ENCODE peak calls at places on chromosomes 2 and 18, in ten cellular contexts. K, P, B, D, V, W, E, Z, F and O are unnamed samples.

GRCh38 chr2:75462714-75463113 is 98.0 kb downstream of the EVA1A start:
- DNase-seq in V (no peak), W (no peak), E (no peak), K (no peak), Z (no peak), F (no peak), P (no peak), B (no peak), D (no peak), O (no peak)

GRCh38 chr2:112879491-112880041 is 31.4 kb upstream of the IL37 start:
- DNase-seq in P (no peak), E (no peak), Z (no peak), W (no peak), F (no peak), K (no peak), B (no peak), V (no peak), D (no peak), O (no peak)

GRCh38 chr2:239261336-239261735 is 139.5 kb downstream of the HDAC4 start:
- DNase-seq in D (no peak), K (no peak), F (no peak), W (no peak), V (no peak), B (no peak), Z (no peak), P (no peak), E (peak; percentile 11), O (no peak)

GRCh38 chr2:145736901-145737300 is 1217.0 kb upstream of the ZEB2 start:
- DNase-seq in Z (no peak), E (no peak), F (peak; percentile 22), V (no peak), D (no peak), P (no peak), K (no peak), B (no peak), W (no peak), O (no peak)

GRCh38 chr2:127479219-127479825 is 47.0 kb downstream of the IWS1 start:
- DNase-seq in W (no peak), E (no peak), P (no peak), V (no peak), Z (no peak), F (peak; percentile 73), K (peak; percentile 11), B (no peak), D (no peak), O (no peak)

GRCh38 chr18:22674300-22674699 is 256.6 kb upstream of the CTAGE1 start:
- DNase-seq in P (no peak), Z (no peak), K (no peak), F (peak; percentile 94), E (no peak), W (no peak), D (no peak), V (no peak), B (no peak), O (no peak)

GRCh38 chr2:96024336-96025106 is 10.2 kb downstream of the GPAT2 start:
- DNase-seq in V (no peak), F (no peak), P (no peak), K (no peak), D (no peak), B (no peak), Z (no peak), W (no peak), E (no peak), O (no peak)

GRCh38 chr2:137115081-137115713 is 349.9 kb downstream of the THSD7B start:
- DNase-seq in E (no peak), F (no peak), Z (no peak), K (no peak), P (no peak), V (no peak), B (no peak), D (no peak), W (no peak), O (no peak)

GRCh38 chr2:157837851-157838441 is 38.2 kb downstream of the ACVR1 start:
- DNase-seq in B (no peak), E (no peak), Z (no peak), D (no peak), P (no peak), F (peak; percentile 67), V (peak; percentile 14), K (no peak), W (no peak), O (peak; percentile 61)

GRCh38 chr2:148885209-148885608 is 10.2 kb downstream of the KIF5C start:
- DNase-seq in V (no peak), W (no peak), E (no peak), Z (no peak), D (no peak), K (no peak), F (no peak), B (no peak), P (no peak), O (no peak)

DNA sequence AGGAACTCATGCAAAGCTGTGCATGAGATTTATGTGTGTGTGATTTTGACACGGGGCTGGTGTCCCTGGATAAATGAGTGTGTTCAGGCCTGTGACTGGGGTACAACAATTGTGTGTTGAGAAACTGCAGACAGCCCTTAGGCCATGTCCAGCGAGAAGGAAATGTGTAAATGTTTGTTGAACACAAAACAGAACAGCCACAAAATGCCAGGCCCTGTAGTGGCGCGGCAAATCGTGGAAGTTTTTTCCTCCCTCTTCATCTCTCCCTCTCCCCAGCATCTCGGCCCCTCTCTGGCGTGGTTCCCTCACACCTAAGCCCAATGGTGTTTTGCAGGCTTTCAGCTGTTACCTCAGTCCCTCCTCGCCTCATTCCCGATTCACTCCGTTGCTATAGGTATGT is 10.6 kb downstream of the SPR start:
- DNase-seq in B (no peak), F (no peak), W (no peak), Z (no peak), P (no peak), V (no peak), E (no peak), D (no peak), K (no peak), O (no peak)
- H3K27me3 ChIP-seq in B (peaks cover 4% of the 10 kb centered on the region), F (peaks cover 64% of the 10 kb centered on the region), W (peaks cover 66% of the 10 kb centered on the region), Z (peaks cover 58% of the 10 kb centered on the region), P (no peaks in the 10 kb centered on the region), V (peaks cover 44% of the 10 kb centered on the region), E (peaks cover 28% of the 10 kb centered on the region), D (no peaks in the 10 kb centered on the region), K (no peaks in the 10 kb centered on the region), O (peaks cover 3% of the 10 kb centered on the region)

GRCh38 chr2:88857951-88858406 is 166.5 kb downstream of the RPIA start:
- DNase-seq in F (peak; percentile 62), K (no peak), P (no peak), W (no peak), Z (no peak), D (no peak), V (peak; percentile 39), B (no peak), E (no peak), O (no peak)
- TF ChIP-seq POLR2A in F (no peak), K (peak; percentile 42), P (no peak), W (no peak), Z (no peak), D (no peak), V (no peak), B (no peak), E (no peak), O (no peak)

DNA sequence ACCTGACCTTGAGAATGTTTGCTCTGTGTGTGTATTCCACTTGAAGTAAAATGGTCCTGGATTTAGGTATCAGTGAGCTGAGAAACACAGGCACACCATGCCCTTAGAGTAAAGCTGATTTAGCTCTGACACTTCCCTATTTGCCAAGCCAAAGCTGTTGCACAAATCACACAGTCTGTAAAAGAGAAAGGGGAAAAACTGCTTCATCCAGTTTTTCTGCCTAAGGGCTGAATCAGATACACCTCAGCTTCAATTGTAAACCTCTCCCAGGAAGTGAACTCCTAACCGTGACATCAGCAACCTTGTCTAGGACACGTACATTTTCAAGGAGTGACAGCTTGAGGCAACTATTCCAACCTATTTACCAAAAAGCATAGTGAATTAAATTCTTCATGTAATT is 150.4 kb downstream of the NR4A2 start:
- DNase-seq in Z (no peak), B (peak; percentile 44), F (no peak), E (peak; percentile 52), K (no peak), D (no peak), V (peak; percentile 29), P (no peak), W (no peak), O (peak; percentile 92)
- H3K27ac ChIP-seq in Z (peak overlapping the region; percentile 81), B (peak overlapping the region; percentile 82), F (no peak overlapping the region), E (peak overlapping the region; percentile 68), K (no peak overlapping the region), D (no peak overlapping the region), V (peak overlapping the region; percentile 87), P (no peak overlapping the region), W (no peak overlapping the region), O (peak overlapping the region; percentile 80)

DNA sequence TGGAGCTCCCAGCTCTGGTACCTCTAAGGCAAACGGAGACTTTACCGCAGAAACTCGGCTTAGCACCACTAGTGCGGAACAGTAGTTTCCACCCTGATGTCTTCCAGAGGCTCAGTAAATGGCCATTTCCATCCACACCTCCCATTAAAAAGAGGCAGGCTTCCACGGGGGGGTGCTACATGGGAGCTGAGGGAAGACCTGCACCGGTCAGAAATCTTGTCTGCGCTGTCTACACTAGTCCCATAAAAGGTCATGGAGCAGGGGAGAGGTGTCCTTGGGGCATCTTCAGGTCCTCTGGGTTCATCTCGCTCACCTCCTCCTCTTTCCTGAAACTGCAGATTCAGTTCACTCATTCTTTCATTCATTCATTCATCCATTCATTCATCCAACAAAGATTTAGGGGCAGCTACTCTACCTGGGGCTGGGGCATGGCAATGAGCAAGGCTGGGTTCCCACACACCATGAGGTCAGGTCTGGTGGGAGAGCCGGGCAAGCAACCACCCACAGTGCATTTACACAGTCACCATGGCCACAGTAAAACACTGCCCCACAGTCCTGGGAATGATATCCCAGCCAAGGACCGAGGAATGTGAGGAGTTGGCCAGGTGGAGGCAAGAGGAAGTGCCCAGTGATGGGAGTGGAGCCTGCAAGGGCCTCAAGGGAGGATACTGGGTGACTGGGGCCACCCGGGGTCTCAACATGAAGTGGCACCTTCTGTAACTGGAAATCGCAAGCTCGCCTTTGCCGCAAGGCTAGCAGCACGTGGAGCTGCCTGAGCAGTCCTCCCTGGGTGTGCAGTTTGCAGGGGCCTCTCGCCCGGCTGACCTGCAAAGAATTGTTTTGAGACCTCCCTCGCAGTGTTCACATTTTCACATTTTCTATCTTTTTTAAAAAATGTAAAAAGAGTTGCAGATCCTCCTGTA is 180.2 kb upstream of the RAB6C start:
- DNase-seq in D (no peak), P (no peak), V (no peak), F (no peak), W (no peak), Z (no peak), B (no peak), E (no peak), K (no peak), O (no peak)
- H3K27me3 ChIP-seq in D (no peaks in the 10 kb centered on the region), P (no peaks in the 10 kb centered on the region), V (no peaks in the 10 kb centered on the region), F (no peaks in the 10 kb centered on the region), W (no peaks in the 10 kb centered on the region), Z (peaks cover 15% of the 10 kb centered on the region), B (no peaks in the 10 kb centered on the region), E (peaks cover 8% of the 10 kb centered on the region), K (no peaks in the 10 kb centered on the region), O (no peaks in the 10 kb centered on the region)